ENCODE peak calls at places on chromosomes 11 and 22, in seven cellular contexts. S, K, N, C, M, D and I are unnamed samples.

GRCh38 chr11:126061707-126062678 is 673 bp downstream of the CDON start:
- DNase-seq in S (peak), N (peak), K (no peak), D (no peak), C (no peak), M (no peak), I (peak)

GRCh38 chr11:69209936-69210659 is 54.4 kb downstream of the SMIM38 start:
- DNase-seq in D (no peak), C (no peak), S (no peak), K (peak), M (no peak), N (no peak), I (no peak)

GRCh38 chr11:119845756-119846155 is 116.8 kb upstream of the NECTIN1 start:
- DNase-seq in M (no peak), C (no peak), S (peak), N (no peak), K (no peak), D (no peak), I (no peak)

GRCh38 chr11:76424891-76425290 is 19.9 kb upstream of the EMSY start:
- DNase-seq in M (no peak), C (no peak), D (no peak), S (no peak), N (no peak), K (no peak), I (no peak)

GRCh38 chr11:87417951-87418350 is 380.2 kb downstream of the TMEM135 start:
- DNase-seq in K (no peak), S (no peak), N (no peak), D (no peak), C (no peak), M (no peak), I (no peak)

GRCh38 chr11:61683961-61684869 is 4.0 kb downstream of the DAGLA start:
- DNase-seq in M (no peak), K (peak), N (peak), S (no peak), C (no peak), D (no peak), I (peak)

GRCh38 chr11:83691387-83692088 is 405.4 kb upstream of the CCDC90B start:
- DNase-seq in K (no peak), S (peak), N (no peak), M (no peak), C (no peak), D (no peak), I (no peak)

GRCh38 chr22:37647317-37647716 is 7.8 kb downstream of the SH3BP1 start:
- DNase-seq in M (no peak), S (no peak), N (no peak), C (no peak), D (no peak), K (no peak), I (no peak)

GRCh38 chr22:27110985-27111451 is 453.6 kb downstream of the MIAT start:
- DNase-seq in M (no peak), C (no peak), D (no peak), K (no peak), S (no peak), N (peak), I (no peak)

GRCh38 chr11:43943357-43943930 is 1.0 kb downstream of the C11orf96 start:
- DNase-seq in S (no peak), K (peak), C (no peak), N (peak), D (no peak), M (no peak), I (no peak)

GRCh38 chr11:13222285-13222684 is 55.3 kb upstream of the BMAL1 start:
- DNase-seq in S (peak), K (no peak), N (peak), C (no peak), M (no peak), D (no peak), I (no peak)

GRCh38 chr22:25453557-25453956 is 110.9 kb upstream of the GRK3 start:
- DNase-seq in D (no peak), M (no peak), N (no peak), S (no peak), C (no peak), K (no peak), I (no peak)

GRCh38 chr22:16387088-16387487 is 205.5 kb downstream of the CCT8L2 start:
- DNase-seq in S (no peak), C (no peak), M (no peak), K (no peak), D (no peak), N (no peak), I (no peak)

GRCh38 chr11:116686891-116687290 is 85.9 kb downstream of the BUD13 start:
- DNase-seq in N (no peak), S (no peak), K (no peak), C (no peak), M (no peak), D (no peak), I (no peak)

GRCh38 chr11:74462009-74462408 is 5.3 kb downstream of the KCNE3 start:
- DNase-seq in D (no peak), K (peak), N (peak), S (no peak), M (no peak), C (no peak), I (peak)

GRCh38 chr11:83736689-83737088 is 450.5 kb upstream of the CCDC90B start:
- DNase-seq in C (no peak), K (no peak), M (no peak), S (no peak), N (no peak), D (no peak), I (no peak)

GRCh38 chr11:68159161-68159560 is 38.0 kb upstream of the CHKA start:
- DNase-seq in C (no peak), N (no peak), S (no peak), M (no peak), D (no peak), K (no peak), I (no peak)

GRCh38 chr22:50141891-50142363 is 28.6 kb upstream of the PANX2 start:
- DNase-seq in N (peak), D (peak), S (no peak), C (no peak), K (peak), M (no peak), I (no peak)

GRCh38 chr11:21511835-21512440 is 680.9 kb upstream of the ANO5 start:
- DNase-seq in M (no peak), D (peak), S (peak), C (peak), K (peak), N (peak), I (no peak)

GRCh38 chr11:8631395-8632110 is 37.5 kb upstream of the STK33 start:
- DNase-seq in K (no peak), M (no peak), C (no peak), S (peak), N (peak), D (no peak), I (no peak)

GRCh38 chr11:1487091-1487850 is 692 bp upstream of the MOB2 start:
- DNase-seq in D (no peak), C (no peak), K (no peak), S (no peak), N (no peak), M (no peak), I (peak)

GRCh38 chr11:47477323-47477722 is 28.4 kb upstream of the RAPSN start:
- DNase-seq in K (no peak), N (no peak), D (no peak), M (no peak), C (no peak), S (peak), I (no peak)

GRCh38 chr11:38791346-38791961 is 2193.4 kb upstream of the RAG2 start:
- DNase-seq in N (peak), D (peak), S (peak), M (no peak), K (peak), C (peak), I (no peak)

GRCh38 chr11:78168539-78169477 is 19.6 kb downstream of the KCTD21 start:
- DNase-seq in N (peak), C (no peak), M (no peak), K (peak), S (no peak), D (no peak), I (peak)